ENCODE peak calls at places on chromosomes 2 and 18, in ten cellular contexts. Q is colonic mucosa, U is ovary, L is OCI-LY7, E is mammary epithelial cell, R is psoas muscle, Y is kidney, J is right lobe of liver, W is sigmoid colon, I is thoracic aorta. X is an unnamed sample.

GRCh38 chr18:30333310-30333709 is 709.2 kb downstream of the DSC3 start:
- DNase-seq in U (no peak), Y (no peak), R (no peak), W (no peak), L (no peak), E (no peak), J (no peak), I (no peak), Q (no peak), X (no peak)

GRCh38 chr2:216354236-216354788 is 18.0 kb downstream of the MARCHF4 start:
- DNase-seq in E (no peak), Q (no peak), J (no peak), I (no peak), Y (no peak), U (no peak), L (no peak), W (no peak), R (no peak), X (no peak)

GRCh38 chr2:27281442-27281841 is 787 bp upstream of the TRIM54 start:
- DNase-seq in U (no peak), J (no peak), L (no peak), Y (no peak), E (no peak), W (no peak), I (no peak), Q (no peak), R (peak; percentile 74), X (no peak)

GRCh38 chr18:57542801-57543427 is 43.6 kb downstream of the FECH start:
- DNase-seq in W (no peak), R (no peak), Y (no peak), L (no peak), J (no peak), Q (no peak), I (no peak), E (peak; percentile 5), U (no peak), X (no peak)

GRCh38 chr2:170847716-170848115 is 31.0 kb downstream of the GAD1 start:
- DNase-seq in Q (no peak), E (no peak), U (no peak), Y (no peak), J (no peak), W (no peak), R (no peak), L (no peak), I (no peak), X (no peak)

GRCh38 chr2:74457549-74458131 is 598 bp upstream of the WBP1 start:
- DNase-seq in Q (peak; percentile 83), Y (peak; percentile 93), E (peak; percentile 52), U (peak; percentile 65), I (no peak), W (peak; percentile 79), J (peak; percentile 83), R (peak; percentile 77), L (peak; percentile 90), X (peak; percentile 69)

GRCh38 chr18:31660763-31661162 is 23.6 kb downstream of the B4GALT6 start:
- DNase-seq in W (no peak), Q (no peak), U (no peak), R (no peak), E (no peak), Y (no peak), I (no peak), J (no peak), L (no peak), X (no peak)

GRCh38 chr2:221606369-221606768 is 34.3 kb upstream of the EPHA4 start:
- DNase-seq in R (no peak), E (no peak), L (no peak), W (no peak), I (no peak), Q (no peak), Y (no peak), J (no peak), U (no peak), X (no peak)

GRCh38 chr2:167190053-167190452 is 301.8 kb downstream of the XIRP2 start:
- DNase-seq in U (no peak), E (peak; percentile 50), Q (no peak), I (no peak), R (peak; percentile 68), L (no peak), W (no peak), J (no peak), Y (no peak), X (peak; percentile 24)

GRCh38 chr18:23972416-23972815 is 42.1 kb upstream of the TTC39C start:
- DNase-seq in Y (no peak), R (no peak), U (no peak), Q (no peak), W (no peak), J (no peak), I (no peak), E (peak; percentile 89), L (no peak), X (no peak)

GRCh38 chr2:105187531-105187930 is 54.0 kb upstream of the GPR45 start:
- DNase-seq in W (no peak), E (no peak), Y (no peak), Q (no peak), L (no peak), R (no peak), I (no peak), U (no peak), J (no peak), X (no peak)

GRCh38 chr2:169694894-169695260 is 608 bp downstream of the PHOSPHO2 start:
- DNase-seq in E (no peak), R (no peak), I (no peak), J (no peak), W (no peak), U (no peak), Q (no peak), L (no peak), Y (no peak), X (no peak)

GRCh38 chr2:101844055-101844635 is 146.6 kb downstream of the MAP4K4 start:
- DNase-seq in L (no peak), U (no peak), Y (no peak), E (no peak), J (no peak), I (no peak), R (no peak), Q (no peak), W (no peak), X (no peak)

GRCh38 chr2:205580591-205580990 is 101.7 kb upstream of the NRP2 start:
- DNase-seq in J (no peak), Y (no peak), L (no peak), W (no peak), R (no peak), I (no peak), E (peak; percentile 3), U (no peak), Q (no peak), X (no peak)

GRCh38 chr2:232420463-232421188 is 14.0 kb downstream of the ALPG start:
- DNase-seq in I (no peak), U (no peak), W (no peak), Q (peak; percentile 59), L (no peak), E (peak; percentile 34), J (peak; percentile 49), R (no peak), Y (no peak), X (peak; percentile 36)
- H3K36me3 ChIP-seq in I (no peaks in the 10 kb centered on the region), U (no peaks in the 10 kb centered on the region), W (no peaks in the 10 kb centered on the region), Q (no peaks in the 10 kb centered on the region), L (no peaks in the 10 kb centered on the region), E (no peaks in the 10 kb centered on the region), J (no peaks in the 10 kb centered on the region), R (no peaks in the 10 kb centered on the region), Y (no peaks in the 10 kb centered on the region), X (no peaks in the 10 kb centered on the region)

DNA sequence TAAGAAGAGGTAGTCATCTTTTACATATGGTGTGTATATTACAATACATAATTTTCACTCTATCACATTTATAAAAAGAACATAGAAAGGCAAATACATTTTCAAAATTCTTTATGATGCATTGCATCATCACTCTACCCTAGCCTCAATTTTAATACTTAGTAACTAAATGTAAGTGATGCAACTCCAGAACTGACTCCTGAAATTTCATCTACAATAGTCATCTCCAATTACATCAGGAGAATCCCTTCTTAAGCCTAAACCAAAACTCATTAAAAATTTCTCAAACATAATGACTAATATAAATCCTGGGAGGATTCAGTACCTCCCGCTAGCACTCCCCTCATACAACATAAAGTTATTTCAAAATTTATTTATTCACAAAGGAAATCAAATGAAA is 15.9 kb downstream of the TMX3 start:
- DNase-seq in W (no peak), Q (no peak), U (no peak), I (no peak), E (peak; percentile 25), L (no peak), J (no peak), Y (no peak), R (no peak), X (no peak)
- H3K36me3 ChIP-seq in W (peaks cover 6% of the 10 kb centered on the region), Q (no peaks in the 10 kb centered on the region), U (no peaks in the 10 kb centered on the region), I (peaks cover 7% of the 10 kb centered on the region), E (peaks cover 20% of the 10 kb centered on the region), L (peaks cover 48% of the 10 kb centered on the region), J (peaks cover 11% of the 10 kb centered on the region), Y (peaks cover 7% of the 10 kb centered on the region), R (peaks cover 44% of the 10 kb centered on the region), X (peaks cover 5% of the 10 kb centered on the region)

DNA sequence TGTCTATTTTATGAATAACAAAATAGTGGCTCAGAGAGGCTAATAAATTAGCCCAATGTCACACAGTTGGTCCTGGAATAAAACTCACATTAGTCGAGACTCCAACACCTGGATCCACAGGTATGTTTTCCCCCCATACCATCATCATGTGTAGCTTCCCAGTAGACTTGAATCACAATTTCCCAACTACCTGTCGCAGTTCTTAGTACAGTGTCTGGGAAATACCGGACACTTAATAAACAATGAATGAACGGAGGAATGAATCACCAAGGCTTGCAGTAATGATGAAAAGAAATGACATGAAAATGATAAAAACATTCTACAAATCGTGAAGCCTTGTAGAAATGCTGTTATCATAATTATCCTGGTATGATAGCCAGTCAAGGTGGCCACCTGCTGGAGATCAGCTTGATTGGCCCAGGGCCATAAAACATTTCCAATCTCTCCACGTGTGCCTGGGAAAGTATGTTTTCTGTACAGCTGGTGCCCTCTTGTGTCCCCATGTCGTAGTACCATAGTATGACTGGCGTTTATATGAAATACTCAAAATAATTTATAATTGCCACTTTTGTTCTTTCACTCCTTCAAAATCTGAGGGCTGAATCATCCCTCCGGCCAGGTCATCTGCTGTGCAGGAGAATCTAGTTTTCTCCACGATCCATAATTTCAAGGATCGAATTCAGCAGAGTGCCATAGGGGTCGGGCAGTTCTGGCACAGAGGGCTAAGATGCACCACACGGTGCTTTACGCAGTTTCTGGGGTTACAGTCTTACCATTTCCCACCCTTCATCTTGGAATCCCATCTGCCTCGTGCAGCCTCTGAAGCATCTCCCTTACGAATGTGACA is 95.4 kb downstream of the LAMA1 start:
- DNase-seq in Q (peak; percentile 75), L (peak; percentile 26), I (no peak), Y (no peak), U (no peak), J (peak; percentile 54), W (no peak), R (no peak), E (peak; percentile 61), X (peak; percentile 68)
- H3K36me3 ChIP-seq in Q (no peaks in the 10 kb centered on the region), L (no peaks in the 10 kb centered on the region), I (no peaks in the 10 kb centered on the region), Y (no peaks in the 10 kb centered on the region), U (no peaks in the 10 kb centered on the region), J (no peaks in the 10 kb centered on the region), W (no peaks in the 10 kb centered on the region), R (no peaks in the 10 kb centered on the region), E (no peaks in the 10 kb centered on the region), X (no peaks in the 10 kb centered on the region)

GRCh38 chr18:11885278-11885991 is 22.7 kb downstream of the MPPE1 start:
- DNase-seq in L (no peak), I (no peak), Q (peak; percentile 80), E (no peak), R (no peak), W (no peak), Y (no peak), U (no peak), J (peak; percentile 75), X (no peak)
- H3K36me3 ChIP-seq in L (peaks cover 34% of the 10 kb centered on the region), I (peaks cover 43% of the 10 kb centered on the region), Q (peaks cover 3% of the 10 kb centered on the region), E (peaks cover 6% of the 10 kb centered on the region), R (peaks cover 100% of the 10 kb centered on the region), W (peaks cover 45% of the 10 kb centered on the region), Y (peaks cover 15% of the 10 kb centered on the region), U (no peaks in the 10 kb centered on the region), J (no peaks in the 10 kb centered on the region), X (no peaks in the 10 kb centered on the region)

GRCh38 chr2:43569921-43570320 is 25.9 kb downstream of the THADA start:
- DNase-seq in I (no peak), E (no peak), J (no peak), L (no peak), W (no peak), U (no peak), Y (no peak), R (no peak), Q (no peak), X (no peak)
- H3K36me3 ChIP-seq in I (peaks cover 31% of the 10 kb centered on the region), E (peaks cover 18% of the 10 kb centered on the region), J (peaks cover 4% of the 10 kb centered on the region), L (peaks cover 91% of the 10 kb centered on the region), W (peaks cover 23% of the 10 kb centered on the region), U (no peaks in the 10 kb centered on the region), Y (peaks cover 17% of the 10 kb centered on the region), R (peaks cover 88% of the 10 kb centered on the region), Q (no peaks in the 10 kb centered on the region), X (peaks cover 14% of the 10 kb centered on the region)